ENCODE peak calls at places on chromosomes 5 and 9, in seven cellular contexts. V is prostate gland, Z is endothelial cell, O is WTC11, R is gastrocnemius medialis, Y is transverse colon, J is AG04449. A is an unnamed sample.

GRCh38 chr5:33850100-33850594 is 41.6 kb downstream of the ADAMTS12 start:
- DNase-seq in Y (no peak), J (no peak), O (no peak), R (no peak), Z (no peak), V (no peak), A (peak; percentile 74)

GRCh38 chr9:131654857-131655577 is 84.9 kb downstream of the RAPGEF1 start:
- DNase-seq in J (no peak), R (no peak), Y (peak; percentile 72), O (no peak), V (no peak), Z (no peak), A (no peak)

GRCh38 chr9:90841213-90841612 is 39.6 kb downstream of the SYK start:
- DNase-seq in O (no peak), J (no peak), V (no peak), Y (no peak), R (no peak), Z (no peak), A (no peak)

GRCh38 chr9:27352457-27353188 is 55.7 kb upstream of the EQTN start:
- DNase-seq in Z (no peak), Y (no peak), R (no peak), J (no peak), V (no peak), O (no peak), A (no peak)

GRCh38 chr5:83583859-83584258 is 112.3 kb downstream of the VCAN start:
- DNase-seq in R (no peak), Y (no peak), V (no peak), O (no peak), J (no peak), Z (no peak), A (no peak)

GRCh38 chr5:11149136-11149535 is 388.1 kb upstream of the DAP start:
- DNase-seq in J (no peak), Z (no peak), Y (no peak), O (no peak), R (no peak), V (no peak), A (no peak)

GRCh38 chr9:136327313-136327971 is at the start of gene GPSM1:
- DNase-seq in V (no peak), Z (peak; percentile 45), R (no peak), O (no peak), Y (peak; percentile 30), J (no peak), A (peak; percentile 64)

GRCh38 chr5:171872666-171873065 is 87.0 kb downstream of the SMIM23 start:
- DNase-seq in J (no peak), Z (no peak), O (no peak), V (no peak), R (no peak), Y (no peak), A (no peak)

GRCh38 chr5:172881691-172882370 is 47.8 kb downstream of the ERGIC1 start:
- DNase-seq in Y (no peak), O (no peak), R (no peak), J (no peak), V (no peak), Z (no peak), A (peak; percentile 72)

GRCh38 chr5:179314606-179315355 is 30.5 kb downstream of the ADAMTS2 start:
- DNase-seq in V (no peak), R (peak; percentile 12), Y (no peak), Z (no peak), J (no peak), O (peak; percentile 3), A (no peak)

GRCh38 chr9:129656795-129657390 is 8.6 kb upstream of the PRRX2 start:
- DNase-seq in Y (no peak), O (no peak), R (no peak), V (peak; percentile 40), Z (no peak), J (no peak), A (no peak)

GRCh38 chr9:37997636-37998374 is 71.2 kb downstream of the SHB start:
- DNase-seq in R (no peak), J (no peak), O (no peak), Z (no peak), Y (no peak), V (peak; percentile 81), A (no peak)

GRCh38 chr5:90834711-90835110 is 276.1 kb downstream of the ADGRV1 start:
- DNase-seq in V (no peak), J (no peak), Z (no peak), O (no peak), Y (no peak), R (no peak), A (no peak)

GRCh38 chr9:71910602-71911060 is 362 bp downstream of the ABHD17B start:
- DNase-seq in O (no peak), Y (no peak), V (peak; percentile 10), Z (no peak), J (no peak), R (no peak), A (peak; percentile 49)

GRCh38 chr5:31470608-31471007 is 61.3 kb downstream of the DROSHA start:
- DNase-seq in O (no peak), Y (peak; percentile 10), J (no peak), Z (no peak), R (peak; percentile 38), V (no peak), A (no peak)

GRCh38 chr5:72512179-72512860 is 5.1 kb upstream of the ZNF366 start:
- DNase-seq in J (no peak), Z (no peak), R (no peak), V (no peak), O (no peak), Y (no peak), A (no peak)

GRCh38 chr5:140785905-140786686 is at the start of gene PCDHA1:
- DNase-seq in R (no peak), Y (no peak), V (no peak), Z (no peak), J (no peak), O (peak; percentile 24), A (no peak)

GRCh38 chr9:90070056-90070455 is 465.2 kb downstream of the GADD45G start:
- DNase-seq in V (no peak), Y (no peak), J (no peak), O (no peak), Z (no peak), R (no peak), A (no peak)

GRCh38 chr5:1483064-1483463 is 37.8 kb upstream of the SLC6A3 start:
- DNase-seq in V (no peak), O (no peak), J (no peak), Y (no peak), Z (no peak), R (no peak), A (no peak)

GRCh38 chr9:120715331-120715924 is 1.2 kb upstream of the MEGF9 start:
- DNase-seq in R (peak; percentile 32), J (no peak), Y (peak; percentile 23), O (peak; percentile 43), V (no peak), Z (no peak), A (no peak)

GRCh38 chr9:108800632-108801099 is 55.1 kb downstream of the ACTL7B start:
- DNase-seq in V (no peak), J (no peak), Z (no peak), Y (no peak), O (no peak), R (peak; percentile 74), A (no peak)

DNA sequence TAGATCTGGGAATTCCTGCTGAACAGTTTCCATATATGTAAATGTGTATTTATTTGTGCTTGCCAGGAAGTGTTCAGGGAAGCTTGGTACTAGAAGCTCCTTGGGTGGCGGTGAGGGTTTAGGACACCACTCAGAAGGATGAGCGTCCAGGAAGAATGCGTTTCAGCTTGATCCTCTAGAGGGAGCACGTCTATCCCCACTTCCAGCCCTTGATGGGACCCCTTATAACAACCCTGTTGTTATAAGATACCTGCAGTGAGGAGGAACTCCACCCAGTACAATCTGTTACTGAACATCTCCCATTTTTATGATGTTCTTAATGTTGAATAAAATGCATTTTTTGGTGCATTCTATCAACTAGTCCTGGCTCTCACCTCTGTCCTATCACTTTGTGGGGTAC is 88.9 kb downstream of the CYFIP2 start:
- DNase-seq in R (no peak), V (no peak), Z (peak; percentile 27), Y (no peak), J (no peak), O (peak; percentile 42), A (no peak)
- TF ChIP-seq CTCF in R (no peak), V (no peak), Z (peak; percentile 51), Y (no peak), J (peak; percentile 34), O (peak; percentile 53), A (no peak)

GRCh38 chr9:126661521-126662251 is 48.0 kb downstream of the LMX1B start:
- DNase-seq in O (peak; percentile 80), Y (no peak), R (no peak), Z (peak; percentile 69), J (no peak), V (no peak), A (no peak)
- TF ChIP-seq CTCF in O (no peak), Y (no peak), R (no peak), Z (no peak), J (no peak), V (no peak), A (no peak)

GRCh38 chr9:70117835-70118319 is 74.2 kb downstream of the MAMDC2 start:
- DNase-seq in O (no peak), Z (no peak), J (peak; percentile 79), R (no peak), Y (no peak), V (no peak), A (no peak)

GRCh38 chr9:70119786-70120185 is 76.1 kb downstream of the MAMDC2 start:
- DNase-seq in V (no peak), J (no peak), Z (no peak), O (no peak), Y (no peak), R (no peak), A (no peak)

GRCh38 chr9:70123695-70124094 is 80.0 kb downstream of the MAMDC2 start:
- DNase-seq in O (no peak), Y (no peak), J (no peak), Z (no peak), R (no peak), V (no peak), A (no peak)

GRCh38 chr9:70121818-70122436 is 78.3 kb downstream of the MAMDC2 start:
- DNase-seq in O (no peak), Y (no peak), Z (no peak), V (no peak), J (no peak), R (no peak), A (no peak)

DNA sequence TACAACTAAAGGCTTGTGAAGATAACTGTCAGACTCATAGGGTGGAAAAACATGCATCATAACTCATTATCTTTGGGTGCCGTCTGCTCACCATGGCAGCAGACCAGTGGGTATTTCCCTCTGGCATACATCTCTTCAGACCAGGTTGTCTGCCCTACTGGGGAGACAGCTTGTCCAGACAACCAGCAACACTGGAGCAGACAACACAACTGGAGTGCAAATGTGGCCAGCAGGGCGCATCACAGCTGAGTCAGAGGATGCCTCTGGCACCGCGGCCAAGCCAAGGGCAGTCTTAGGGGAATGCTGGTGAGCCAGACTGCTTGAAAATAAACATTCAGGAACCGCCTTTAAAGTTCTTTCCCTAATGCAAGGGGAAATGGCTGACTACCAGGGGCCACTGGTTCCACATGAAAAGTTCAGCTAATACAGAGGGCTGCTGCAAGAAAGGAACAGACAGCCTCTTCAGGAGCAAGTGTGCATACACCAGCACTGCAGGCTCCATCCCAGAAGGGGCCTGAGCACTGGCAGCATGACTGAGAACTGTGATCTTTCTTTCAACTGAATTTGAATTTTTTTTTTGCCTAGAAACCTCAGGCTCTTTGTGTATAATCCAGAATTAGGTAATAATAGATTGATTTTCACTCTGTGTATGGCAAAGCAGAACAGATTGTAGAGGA is 77.3 kb downstream of the MAMDC2 start:
- DNase-seq in V (no peak), Y (peak; percentile 37), Z (no peak), O (peak; percentile 18), J (peak; percentile 85), R (peak; percentile 62), A (no peak)
- TF ChIP-seq CTCF in V (peak; percentile 9), Y (no peak), Z (no peak), O (no peak), J (peak; percentile 58), R (no peak), A (no peak)

GRCh38 chr5:138463335-138464017 is 1.8 kb upstream of the EGR1 start:
- DNase-seq in Z (no peak), O (peak; percentile 36), J (no peak), Y (peak; percentile 41), V (no peak), R (no peak), A (no peak)
- TF ChIP-seq CTCF in Z (no peak), O (no peak), J (peak; percentile 13), Y (no peak), V (no peak), R (no peak), A (no peak)

A was measured in GM20000.